ENCODE peak calls at places on chromosome 5, in four cellular contexts. One of them, this sample, is unnamed.

GRCh38 chr5:150257424-150257823 is 32.1 kb downstream of the CAMK2A start:
- DNase-seq in left lung: no peak
- DNase-seq in A549: no peak
- DNase-seq in astrocyte: no peak
- DNase-seq in this sample: no peak

GRCh38 chr5:36696059-36696673 is 89.8 kb downstream of the SLC1A3 start:
- DNase-seq in left lung: peak
- DNase-seq in A549: peak
- DNase-seq in astrocyte: peak
- DNase-seq in this sample: peak

GRCh38 chr5:138275379-138275782 is 960 bp upstream of the GFRA3 start:
- DNase-seq in left lung: no peak
- DNase-seq in A549: no peak
- DNase-seq in astrocyte: no peak
- DNase-seq in this sample: no peak

GRCh38 chr5:68562308-68562707 is 346.8 kb downstream of the PIK3R1 start:
- DNase-seq in left lung: no peak
- DNase-seq in A549: no peak
- DNase-seq in astrocyte: peak
- DNase-seq in this sample: no peak

GRCh38 chr5:121752149-121752548 is 99.5 kb upstream of the FTMT start:
- DNase-seq in left lung: no peak
- DNase-seq in A549: no peak
- DNase-seq in astrocyte: no peak
- DNase-seq in this sample: no peak

GRCh38 chr5:136276946-136277345 is 84.0 kb upstream of the SMIM32 start:
- DNase-seq in left lung: no peak
- DNase-seq in A549: no peak
- DNase-seq in astrocyte: no peak
- DNase-seq in this sample: no peak

GRCh38 chr5:122093415-122093814 is 15.4 kb upstream of the LOX start:
- DNase-seq in left lung: no peak
- DNase-seq in A549: no peak
- DNase-seq in astrocyte: peak
- DNase-seq in this sample: no peak

GRCh38 chr5:41796061-41796460 is 74.2 kb downstream of the OXCT1 start:
- DNase-seq in left lung: no peak
- DNase-seq in A549: no peak
- DNase-seq in astrocyte: peak
- DNase-seq in this sample: no peak

GRCh38 chr5:171342362-171343111 is 33.5 kb downstream of the TLX3 start:
- DNase-seq in left lung: no peak
- DNase-seq in A549: peak
- DNase-seq in astrocyte: peak
- DNase-seq in this sample: no peak

GRCh38 chr5:35205606-35206005 is 24.7 kb downstream of the PRLR start:
- DNase-seq in left lung: no peak
- DNase-seq in A549: no peak
- DNase-seq in astrocyte: no peak
- DNase-seq in this sample: no peak

GRCh38 chr5:61732796-61733195 is 400.7 kb downstream of the ZSWIM6 start:
- DNase-seq in left lung: peak
- DNase-seq in A549: no peak
- DNase-seq in astrocyte: no peak
- DNase-seq in this sample: no peak

GRCh38 chr5:148084269-148084668 is 20.5 kb downstream of the SPINK5 start:
- DNase-seq in left lung: no peak
- DNase-seq in A549: no peak
- DNase-seq in astrocyte: no peak
- DNase-seq in this sample: no peak

GRCh38 chr5:141094481-141095262 is at the start of gene PCDHB2:
- DNase-seq in left lung: no peak
- DNase-seq in A549: peak
- DNase-seq in astrocyte: peak
- DNase-seq in this sample: no peak

GRCh38 chr5:100858987-100859545 is 44.0 kb downstream of the ST8SIA4 start:
- DNase-seq in left lung: no peak
- DNase-seq in A549: no peak
- DNase-seq in astrocyte: no peak
- DNase-seq in this sample: no peak

GRCh38 chr5:142748568-142749249 is 21.5 kb upstream of the ARHGAP26 start:
- DNase-seq in left lung: peak
- DNase-seq in A549: no peak
- DNase-seq in astrocyte: no peak
- DNase-seq in this sample: no peak

GRCh38 chr5:87048156-87048555 is 219.5 kb upstream of the RASA1 start:
- DNase-seq in left lung: no peak
- DNase-seq in A549: no peak
- DNase-seq in astrocyte: no peak
- DNase-seq in this sample: no peak

GRCh38 chr5:95723632-95724369 is 7.3 kb upstream of the RHOBTB3 start:
- DNase-seq in left lung: no peak
- DNase-seq in A549: no peak
- DNase-seq in astrocyte: peak
- DNase-seq in this sample: no peak

GRCh38 chr5:95725071-95725820 is 5.9 kb upstream of the RHOBTB3 start:
- DNase-seq in left lung: no peak
- DNase-seq in A549: no peak
- DNase-seq in astrocyte: peak
- DNase-seq in this sample: no peak

GRCh38 chr5:95727764-95728191 is 3.4 kb upstream of the RHOBTB3 start:
- DNase-seq in left lung: no peak
- DNase-seq in A549: no peak
- DNase-seq in astrocyte: peak
- DNase-seq in this sample: no peak

GRCh38 chr5:95726811-95727763 is 4.0 kb upstream of the RHOBTB3 start:
- DNase-seq in left lung: no peak
- DNase-seq in A549: no peak
- DNase-seq in astrocyte: no peak
- DNase-seq in this sample: no peak

GRCh38 chr5:95725937-95726810 is 5.0 kb upstream of the RHOBTB3 start:
- DNase-seq in left lung: no peak
- DNase-seq in A549: no peak
- DNase-seq in astrocyte: peak
- DNase-seq in this sample: no peak
- H3K27ac ChIP-seq in left lung: no peak
- H3K27ac ChIP-seq in A549: no peak
- H3K27ac ChIP-seq in astrocyte: no peak
- H3K27ac ChIP-seq in this sample: no peak

DNA sequence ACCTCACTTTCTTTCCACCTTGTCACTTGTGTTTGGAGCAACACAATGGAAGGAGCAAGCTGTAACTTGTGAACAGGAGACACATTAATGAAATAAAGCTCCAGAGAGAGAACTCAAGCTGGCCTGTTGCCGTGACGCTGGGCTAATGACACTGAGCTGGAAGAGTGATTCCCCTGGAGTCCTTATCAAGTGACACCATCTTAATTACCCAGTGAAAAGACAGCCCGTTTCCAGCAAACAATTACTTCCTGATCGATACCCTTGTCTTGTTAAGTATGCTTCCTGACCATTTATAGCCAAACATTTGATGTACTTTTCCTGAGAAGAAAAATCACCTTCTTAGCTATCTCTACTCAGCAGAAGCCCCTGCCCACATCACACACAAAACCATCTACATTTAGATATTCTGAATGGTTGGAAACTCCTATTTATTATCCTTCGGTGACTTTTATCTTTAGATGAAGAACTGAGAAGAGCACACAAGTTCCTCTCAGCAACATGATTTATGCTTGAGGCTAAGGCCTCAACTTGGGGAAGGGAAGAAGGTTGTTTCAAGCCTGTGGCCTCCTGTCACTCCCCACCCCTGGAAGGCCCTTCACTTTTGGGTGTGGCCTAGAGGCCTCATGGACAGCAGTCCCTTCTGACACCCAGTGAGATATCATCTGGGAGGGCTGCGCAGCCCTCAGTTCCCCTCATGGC is 34.1 kb downstream of the CRHBP start:
- DNase-seq in left lung: no peak
- DNase-seq in A549: no peak
- DNase-seq in astrocyte: no peak
- DNase-seq in this sample: no peak
- H3K27ac ChIP-seq in left lung: no peak
- H3K27ac ChIP-seq in A549: no peak
- H3K27ac ChIP-seq in astrocyte: no peak
- H3K27ac ChIP-seq in this sample: no peak

GRCh38 chr5:2508514-2508913 is 243.0 kb downstream of the IRX2 start:
- DNase-seq in left lung: no peak
- DNase-seq in A549: no peak
- DNase-seq in astrocyte: no peak
- DNase-seq in this sample: no peak

GRCh38 chr5:2505217-2505616 is 246.3 kb downstream of the IRX2 start:
- DNase-seq in left lung: no peak
- DNase-seq in A549: no peak
- DNase-seq in astrocyte: no peak
- DNase-seq in this sample: no peak

GRCh38 chr5:2509527-2509926 is 241.9 kb downstream of the IRX2 start:
- DNase-seq in left lung: no peak
- DNase-seq in A549: no peak
- DNase-seq in astrocyte: no peak
- DNase-seq in this sample: no peak

GRCh38 chr5:2507611-2508010 is 243.9 kb downstream of the IRX2 start:
- DNase-seq in left lung: no peak
- DNase-seq in A549: no peak
- DNase-seq in astrocyte: no peak
- DNase-seq in this sample: no peak

GRCh38 chr5:2506603-2507002 is 244.9 kb downstream of the IRX2 start:
- DNase-seq in left lung: no peak
- DNase-seq in A549: no peak
- DNase-seq in astrocyte: no peak
- DNase-seq in this sample: no peak
- H3K27ac ChIP-seq in left lung: no peak
- H3K27ac ChIP-seq in A549: no peak
- H3K27ac ChIP-seq in astrocyte: no peak
- H3K27ac ChIP-seq in this sample: no peak

GRCh38 chr5:72543365-72543764 is 36.2 kb upstream of the ZNF366 start:
- DNase-seq in left lung: no peak
- DNase-seq in A549: no peak
- DNase-seq in astrocyte: peak
- DNase-seq in this sample: no peak
- H3K27ac ChIP-seq in left lung: no peak
- H3K27ac ChIP-seq in A549: no peak
- H3K27ac ChIP-seq in astrocyte: no peak
- H3K27ac ChIP-seq in this sample: no peak

GRCh38 chr5:73626814-73627313 is 868 bp downstream of the ARHGEF28 start:
- DNase-seq in left lung: no peak
- DNase-seq in A549: no peak
- DNase-seq in astrocyte: no peak
- DNase-seq in this sample: no peak

GRCh38 chr5:73625905-73626811 is at the start of gene ARHGEF28:
- DNase-seq in left lung: peak
- DNase-seq in A549: peak
- DNase-seq in astrocyte: peak
- DNase-seq in this sample: peak

GRCh38 chr5:73631500-73631899 is 5.5 kb downstream of the ARHGEF28 start:
- DNase-seq in left lung: no peak
- DNase-seq in A549: no peak
- DNase-seq in astrocyte: no peak
- DNase-seq in this sample: no peak

GRCh38 chr5:73630760-73631159 is 4.8 kb downstream of the ARHGEF28 start:
- DNase-seq in left lung: no peak
- DNase-seq in A549: no peak
- DNase-seq in astrocyte: no peak
- DNase-seq in this sample: no peak

DNA sequence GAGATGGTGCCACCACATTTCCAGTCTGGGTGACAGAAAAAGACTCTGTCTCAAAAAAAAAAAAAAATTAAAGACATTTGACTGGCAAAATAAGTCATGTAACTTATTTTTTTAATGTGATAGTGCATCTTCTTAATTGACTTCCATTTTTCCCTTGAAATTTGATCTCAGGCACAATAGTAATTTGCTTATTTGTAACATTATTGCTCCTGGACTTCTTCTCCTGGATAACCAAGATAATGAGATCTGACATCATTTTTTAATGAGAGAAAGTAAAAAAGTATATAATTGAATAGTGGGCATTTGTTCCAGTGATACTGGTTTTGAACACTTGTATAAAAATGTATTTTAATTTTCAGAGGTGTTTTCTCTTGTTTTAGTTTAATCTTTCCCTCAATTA is 3.5 kb downstream of the ARHGEF28 start:
- DNase-seq in left lung: no peak
- DNase-seq in A549: no peak
- DNase-seq in astrocyte: no peak
- DNase-seq in this sample: no peak
- H3K27ac ChIP-seq in left lung: no peak
- H3K27ac ChIP-seq in A549: no peak
- H3K27ac ChIP-seq in astrocyte: no peak
- H3K27ac ChIP-seq in this sample: no peak

DNA sequence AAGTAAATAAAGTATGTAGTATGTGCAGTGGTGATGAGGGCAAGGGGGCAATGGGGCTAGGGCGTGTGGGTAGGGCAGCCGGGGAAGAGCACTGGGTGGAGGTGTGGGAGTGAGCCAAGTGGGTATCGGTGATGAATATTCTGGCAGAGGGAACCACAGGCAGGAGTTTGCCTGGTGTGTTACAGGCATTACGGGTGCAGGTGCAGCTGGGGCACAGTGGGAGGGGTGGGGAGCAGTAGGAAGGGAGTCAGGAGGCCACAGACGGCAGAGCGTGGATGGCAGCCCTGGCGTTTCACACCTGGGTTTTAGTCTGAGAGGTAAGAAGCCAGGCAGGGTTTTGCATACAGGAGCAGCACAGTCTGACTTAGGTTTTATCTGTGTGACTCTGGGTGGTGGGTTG is 35.4 kb downstream of the SFXN1 start:
- DNase-seq in left lung: no peak
- DNase-seq in A549: no peak
- DNase-seq in astrocyte: no peak
- DNase-seq in this sample: no peak
- H3K27ac ChIP-seq in left lung: no peak
- H3K27ac ChIP-seq in A549: no peak
- H3K27ac ChIP-seq in astrocyte: no peak
- H3K27ac ChIP-seq in this sample: no peak